ENCODE peak calls at places on chromosomes 12 and 14, in nine cellular contexts. V is fibroblast of mammary gland; G is transverse colon; X is astrocyte of the cerebellum; J is CD4-positive, alpha-beta T cell; D is HFF-Myc; S is neural crest cell; T is coronary artery; U is cardiac fibroblast. R is an unnamed sample.

GRCh38 chr12:46209914-46210834 is 58.7 kb downstream of the SLC38A1 start:
- DNase-seq in V (peak; percentile 49), G (peak; percentile 59), X (no peak), J (peak; percentile 63), D (no peak), S (no peak), T (no peak), U (peak; percentile 74), R (no peak)

GRCh38 chr12:70661762-70662161 is 24.5 kb upstream of the PTPRB start:
- DNase-seq in V (peak; percentile 49), G (no peak), X (peak; percentile 48), J (no peak), D (peak; percentile 76), S (no peak), T (no peak), U (peak; percentile 92), R (no peak)

GRCh38 chr12:80187660-80188090 is 88.3 kb downstream of the OTOGL start:
- DNase-seq in V (peak; percentile 75), G (no peak), X (peak; percentile 28), J (no peak), D (peak; percentile 56), S (no peak), T (no peak), U (peak; percentile 58), R (no peak)

GRCh38 chr14:104633276-104633861 is 28.8 kb upstream of the TMEM179 start:
- DNase-seq in V (no peak), G (no peak), X (no peak), J (no peak), D (no peak), S (no peak), T (peak; percentile 47), U (no peak), R (no peak)

GRCh38 chr14:92258934-92259333 is 64.0 kb upstream of the SLC24A4 start:
- DNase-seq in V (no peak), G (no peak), X (no peak), J (no peak), D (no peak), S (no peak), T (no peak), U (no peak), R (no peak)

GRCh38 chr12:121955258-121956040 is 37.1 kb downstream of the CFAP251 start:
- DNase-seq in V (peak; percentile 51), G (no peak), X (no peak), J (no peak), D (no peak), S (no peak), T (no peak), U (peak; percentile 48), R (no peak)

GRCh38 chr14:69542311-69542710 is 32.4 kb downstream of the CCDC177 start:
- DNase-seq in V (no peak), G (no peak), X (no peak), J (no peak), D (no peak), S (no peak), T (no peak), U (no peak), R (no peak)

GRCh38 chr12:91958816-91959215 is 186.8 kb downstream of the BTG1 start:
- DNase-seq in V (peak; percentile 70), G (no peak), X (peak; percentile 18), J (no peak), D (peak; percentile 7), S (no peak), T (no peak), U (peak; percentile 74), R (no peak)

GRCh38 chr12:31228811-31229792 is 96.8 kb downstream of the SINHCAF start:
- DNase-seq in V (no peak), G (peak; percentile 72), X (no peak), J (no peak), D (no peak), S (no peak), T (no peak), U (no peak), R (no peak)

GRCh38 chr14:63986789-63987533 is 134.2 kb downstream of the SYNE2 start:
- DNase-seq in V (peak; percentile 91), G (peak; percentile 19), X (peak; percentile 27), J (no peak), D (no peak), S (no peak), T (no peak), U (peak; percentile 96), R (no peak)

GRCh38 chr12:92389466-92389865 is 243.8 kb upstream of the BTG1 start:
- DNase-seq in V (no peak), G (no peak), X (no peak), J (no peak), D (no peak), S (no peak), T (no peak), U (no peak), R (no peak)

GRCh38 chr14:93006484-93007128 is 83.7 kb downstream of the CHGA start:
- DNase-seq in V (peak; percentile 46), G (no peak), X (peak; percentile 27), J (no peak), D (no peak), S (no peak), T (no peak), U (peak; percentile 48), R (no peak)

GRCh38 chr14:100885196-100886030 is 18.1 kb downstream of the RTL1 start:
- DNase-seq in V (no peak), G (no peak), X (no peak), J (no peak), D (no peak), S (no peak), T (no peak), U (no peak), R (peak; percentile 23)

GRCh38 chr12:83506841-83507240 is 820.1 kb downstream of the TMTC2 start:
- DNase-seq in V (no peak), G (no peak), X (no peak), J (no peak), D (no peak), S (no peak), T (no peak), U (no peak), R (no peak)

GRCh38 chr12:81468206-81468605 is 290.9 kb downstream of the PPFIA2 start:
- DNase-seq in V (peak; percentile 77), G (no peak), X (peak; percentile 79), J (no peak), D (no peak), S (no peak), T (no peak), U (peak; percentile 51), R (no peak)

GRCh38 chr12:124904306-124905098 is 9.9 kb downstream of the UBC start:
- DNase-seq in V (peak; percentile 95), G (peak; percentile 86), X (peak; percentile 46), J (no peak), D (no peak), S (peak; percentile 42), T (peak; percentile 93), U (peak; percentile 95), R (peak; percentile 89)

DNA sequence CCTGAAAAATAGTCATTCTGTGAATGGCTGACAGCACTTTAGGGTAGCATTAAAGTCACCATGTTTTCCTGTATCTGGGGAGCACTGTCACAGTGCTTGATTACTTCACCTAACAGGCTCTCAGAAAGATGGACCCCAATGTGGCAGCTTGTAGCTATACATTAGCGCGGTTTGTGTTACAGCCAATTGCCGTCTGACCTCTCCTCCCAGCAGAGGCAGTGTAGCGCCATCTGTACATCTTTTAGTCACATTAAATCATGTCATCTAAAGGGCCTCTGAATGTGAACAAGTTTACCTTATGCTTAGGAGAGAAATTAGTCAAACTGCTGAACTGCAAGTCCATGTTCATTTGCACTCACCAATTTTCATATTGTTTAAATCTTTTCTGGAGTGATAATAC is 113.7 kb downstream of the LMO3 start:
- DNase-seq in V (no peak), G (no peak), X (no peak), J (no peak), D (no peak), S (no peak), T (no peak), U (no peak), R (no peak)
- TF ChIP-seq CTCF in V (no peak), G (no peak), X (no peak), J (no peak), D (no peak), S (no peak), T (no peak), U (no peak), R (no peak)

GRCh38 chr14:67418368-67419174 is 6.6 kb upstream of the PLEK2 start:
- DNase-seq in V (no peak), G (peak; percentile 79), X (no peak), J (no peak), D (no peak), S (no peak), T (no peak), U (peak; percentile 15), R (no peak)

GRCh38 chr14:67423424-67423823 is 11.5 kb upstream of the PLEK2 start:
- DNase-seq in V (no peak), G (no peak), X (no peak), J (no peak), D (no peak), S (no peak), T (no peak), U (no peak), R (no peak)

GRCh38 chr14:67421356-67422224 is 9.6 kb upstream of the PLEK2 start:
- DNase-seq in V (no peak), G (no peak), X (no peak), J (no peak), D (no peak), S (no peak), T (no peak), U (no peak), R (no peak)

GRCh38 chr14:67417633-67418032 is 5.7 kb upstream of the PLEK2 start:
- DNase-seq in V (no peak), G (no peak), X (no peak), J (no peak), D (no peak), S (no peak), T (no peak), U (peak; percentile 23), R (no peak)

GRCh38 chr14:67420102-67420739 is 8.3 kb upstream of the PLEK2 start:
- DNase-seq in V (no peak), G (peak; percentile 51), X (no peak), J (peak; percentile 11), D (no peak), S (no peak), T (no peak), U (no peak), R (no peak)
- TF ChIP-seq CTCF in V (peak; percentile 41), G (peak; percentile 31), X (peak; percentile 27), J (peak; percentile 33), D (peak; percentile 53), S (peak; percentile 34), T (no peak), U (peak; percentile 60), R (peak; percentile 50)

GRCh38 chr12:105793421-105793820 is 345.3 kb downstream of the NUAK1 start:
- DNase-seq in V (no peak), G (no peak), X (no peak), J (no peak), D (no peak), S (no peak), T (no peak), U (no peak), R (no peak)
- TF ChIP-seq CTCF in V (no peak), G (no peak), X (no peak), J (no peak), D (no peak), S (no peak), T (no peak), U (no peak), R (no peak)

GRCh38 chr14:21431126-21431525 is 24.8 kb downstream of the CHD8 start:
- DNase-seq in V (no peak), G (no peak), X (no peak), J (no peak), D (no peak), S (no peak), T (no peak), U (no peak), R (no peak)
- TF ChIP-seq CTCF in V (no peak), G (no peak), X (no peak), J (no peak), D (no peak), S (no peak), T (no peak), U (no peak), R (no peak)

GRCh38 chr12:65643171-65643570 is 181.1 kb upstream of the HMGA2 start:
- DNase-seq in V (peak; percentile 76), G (no peak), X (no peak), J (no peak), D (no peak), S (no peak), T (no peak), U (peak; percentile 70), R (no peak)
- TF ChIP-seq CTCF in V (no peak), G (no peak), X (no peak), J (no peak), D (no peak), S (no peak), T (no peak), U (no peak), R (no peak)